ENCODE peak calls at places on chromosomes 4 and X, in five cellular contexts. T is thyroid gland, P is uterus, G is pancreas, B is suprapubic skin. Q is an unnamed sample.

GRCh38 chrX:3262906-3263305 is 83.5 kb downstream of the MXRA5 start:
- DNase-seq in P (no peak), T (no peak), G (no peak), B (no peak), Q (no peak)

GRCh38 chr4:151933122-151933827 is 172.5 kb upstream of the GATB start:
- DNase-seq in T (peak; percentile 60), B (no peak), P (no peak), G (no peak), Q (no peak)

GRCh38 chr4:121706595-121707021 is 9.8 kb upstream of the ANXA5 start:
- DNase-seq in B (no peak), T (no peak), G (no peak), P (no peak), Q (no peak)

GRCh38 chr4:1743975-1744374 is 22.7 kb downstream of the TACC3 start:
- DNase-seq in T (no peak), B (no peak), P (no peak), G (no peak), Q (no peak)

GRCh38 chr4:155757745-155758265 is 1.0 kb upstream of the GUCY1B1 start:
- DNase-seq in B (no peak), G (no peak), P (no peak), T (no peak), Q (no peak)

GRCh38 chr4:35525192-35525978 is 718.9 kb downstream of the ARAP2 start:
- DNase-seq in T (no peak), B (no peak), G (no peak), P (no peak), Q (no peak)

GRCh38 chrX:101160001-101160400 is 59.6 kb upstream of the DRP2 start:
- DNase-seq in B (no peak), G (no peak), T (no peak), P (no peak), Q (no peak)

GRCh38 chr4:182465979-182466378 is 222.8 kb downstream of the TENM3 start:
- DNase-seq in P (no peak), B (no peak), T (no peak), G (no peak), Q (no peak)

GRCh38 chr4:150976478-150977118 is 38.5 kb downstream of the LRBA start:
- DNase-seq in G (no peak), P (no peak), T (no peak), B (no peak), Q (no peak)

GRCh38 chr4:2062808-2063524 is 3.8 kb downstream of the NAT8L start:
- DNase-seq in G (no peak), P (no peak), B (no peak), T (no peak), Q (no peak)

GRCh38 chrX:154074199-154074598 is 23.3 kb downstream of the MECP2 start:
- DNase-seq in T (no peak), P (no peak), B (no peak), G (no peak), Q (no peak)

GRCh38 chrX:118729043-118729652 is 1.7 kb downstream of the IL13RA1 start:
- DNase-seq in P (no peak), B (no peak), G (no peak), T (peak; percentile 16), Q (no peak)

GRCh38 chrX:5080812-5081211 is 1147.9 kb downstream of the NLGN4X start:
- DNase-seq in G (no peak), T (no peak), P (no peak), B (no peak), Q (no peak)

GRCh38 chrX:148298737-148299136 is 201.7 kb upstream of the AFF2 start:
- DNase-seq in B (no peak), P (no peak), G (no peak), T (no peak), Q (no peak)

GRCh38 chr4:76053730-76054129 is 17.9 kb upstream of the CXCL11 start:
- DNase-seq in T (no peak), G (no peak), B (no peak), P (no peak), Q (no peak)

GRCh38 chr4:63919636-63920365 is 489.4 kb downstream of the TECRL start:
- DNase-seq in G (no peak), P (no peak), T (no peak), B (no peak), Q (no peak)

GRCh38 chr4:159867673-159868072 is 764.8 kb downstream of the RAPGEF2 start:
- DNase-seq in P (no peak), T (no peak), B (no peak), G (no peak), Q (no peak)

GRCh38 chr4:152784490-152785195 is 4.9 kb downstream of the ARFIP1 start:
- DNase-seq in T (no peak), P (no peak), G (no peak), B (no peak), Q (no peak)

GRCh38 chrX:97494756-97495372 is 611.2 kb downstream of the RPA4 start:
- DNase-seq in T (no peak), G (no peak), P (no peak), B (no peak), Q (no peak)

GRCh38 chrX:119878740-119879139 is 7.1 kb downstream of the NDUFA1 start:
- DNase-seq in G (no peak), T (no peak), B (no peak), P (no peak), Q (no peak)

GRCh38 chr4:122379239-122379638 is 428 bp downstream of the ADAD1 start:
- DNase-seq in T (no peak), B (no peak), G (no peak), P (no peak), Q (no peak)

GRCh38 chr4:122156819-122157218 is 4.7 kb downstream of the BLTP1 start:
- DNase-seq in T (no peak), G (no peak), B (no peak), P (no peak), Q (no peak)

GRCh38 chrX:155745792-155746191 is 133.0 kb upstream of the TMLHE start:
- DNase-seq in T (peak; percentile 45), B (no peak), P (no peak), G (no peak), Q (no peak)

GRCh38 chr4:122195718-122196117 is 43.6 kb downstream of the BLTP1 start:
- DNase-seq in G (no peak), P (no peak), B (no peak), T (no peak), Q (no peak)

GRCh38 chr4:97576955-97577354 is 566.3 kb downstream of the STPG2 start:
- DNase-seq in T (no peak), P (no peak), B (no peak), G (no peak), Q (no peak)

GRCh38 chr4:186134254-186134653 is 29.8 kb downstream of the FAM149A start:
- DNase-seq in P (no peak), G (no peak), T (no peak), B (no peak), Q (no peak)

GRCh38 chr4:127247293-127247952 is 385.3 kb upstream of the INTU start:
- DNase-seq in B (no peak), P (no peak), G (no peak), T (no peak), Q (no peak)

GRCh38 chr4:127250577-127250976 is 382.2 kb upstream of the INTU start:
- DNase-seq in G (no peak), B (no peak), T (no peak), P (no peak), Q (no peak)

GRCh38 chr4:127251423-127251822 is 381.3 kb upstream of the INTU start:
- DNase-seq in B (no peak), G (no peak), P (no peak), T (no peak), Q (no peak)

GRCh38 chr4:127249767-127250108 is 383.0 kb upstream of the INTU start:
- DNase-seq in B (no peak), G (no peak), P (no peak), T (no peak), Q (no peak)

GRCh38 chr4:127249066-127249766 is 383.5 kb upstream of the INTU start:
- DNase-seq in T (no peak), B (no peak), G (no peak), P (no peak), Q (no peak)
- H3K9me3 ChIP-seq in T (no peaks in the 10 kb centered on the region), B (no peaks in the 10 kb centered on the region), G (no peaks in the 10 kb centered on the region), P (no peaks in the 10 kb centered on the region), Q (no peaks in the 10 kb centered on the region)

DNA sequence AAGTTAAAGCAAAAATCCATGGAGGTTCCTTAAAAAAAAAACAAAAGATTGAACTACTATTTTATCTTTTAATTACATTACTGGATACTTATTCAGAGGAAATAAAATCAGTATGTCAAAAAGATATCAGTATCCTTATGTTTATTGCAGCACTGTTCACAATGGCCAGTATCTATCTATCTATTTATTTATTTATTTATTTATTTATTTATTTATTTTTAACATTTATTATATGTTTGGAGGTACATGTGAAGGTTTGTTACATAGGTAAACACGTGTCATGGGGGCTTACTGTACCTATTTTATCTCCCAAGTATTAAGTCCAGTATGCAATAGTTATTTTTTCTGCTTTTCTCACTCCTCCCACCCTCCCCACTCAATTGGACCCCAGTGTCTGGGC is 881.1 kb upstream of the POU3F4 start:
- DNase-seq in B (no peak), T (no peak), P (no peak), G (no peak), Q (no peak)
- H3K9me3 ChIP-seq in B (no peaks in the 10 kb centered on the region), T (no peaks in the 10 kb centered on the region), P (no peaks in the 10 kb centered on the region), G (no peaks in the 10 kb centered on the region), Q (no peaks in the 10 kb centered on the region)

DNA sequence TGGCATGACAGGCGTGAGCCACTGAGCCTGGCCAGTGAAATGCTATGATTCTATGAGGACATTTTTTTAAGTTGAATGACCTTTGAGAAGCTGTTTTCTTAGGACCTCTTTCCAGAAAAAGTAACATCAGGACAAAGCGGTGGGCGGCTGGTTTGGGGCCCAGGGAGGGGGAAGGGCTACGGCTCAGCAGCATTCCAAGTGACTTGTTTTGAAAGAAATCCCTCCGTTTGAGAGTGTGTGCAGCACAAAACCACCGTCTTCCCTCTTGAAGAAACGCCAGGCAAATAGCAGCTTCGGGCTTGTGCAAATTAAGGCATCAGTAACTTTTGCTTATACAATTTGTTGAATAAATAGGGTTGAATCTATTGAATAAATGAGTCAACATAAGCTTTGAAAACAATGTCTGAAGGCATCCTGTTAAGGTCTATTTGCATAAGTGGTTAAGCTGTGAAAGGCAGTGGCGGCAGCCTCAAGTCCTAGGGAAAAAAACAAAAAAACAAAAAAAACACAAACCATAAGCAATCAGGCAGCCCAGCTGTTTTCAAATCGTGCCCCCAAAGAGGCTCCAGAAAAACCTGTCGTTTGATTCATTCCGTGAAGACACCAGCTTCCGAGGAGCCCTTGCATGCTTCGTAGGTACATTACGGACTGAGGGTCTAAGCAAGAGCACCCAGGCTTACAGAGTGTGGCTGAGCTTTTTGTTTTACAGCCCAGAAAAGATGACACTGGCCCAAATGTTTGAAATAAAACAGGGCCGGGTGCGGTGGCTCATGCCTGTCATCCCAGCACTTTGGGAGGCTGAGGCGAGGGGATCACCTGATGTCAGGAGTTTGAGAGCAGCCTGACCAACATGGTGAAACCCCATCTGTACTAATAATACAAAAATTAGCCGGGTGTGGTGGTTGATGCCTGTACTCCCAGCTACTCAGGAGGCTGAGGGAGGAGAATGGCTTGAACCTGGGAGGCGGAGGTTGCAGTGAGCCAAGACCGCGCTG is 103.7 kb downstream of the CRLF2 start:
- DNase-seq in P (no peak), G (no peak), B (peak; percentile 63), T (peak; percentile 37), Q (no peak)
- H3K9me3 ChIP-seq in P (no peaks in the 10 kb centered on the region), G (no peaks in the 10 kb centered on the region), B (no peaks in the 10 kb centered on the region), T (no peaks in the 10 kb centered on the region), Q (no peaks in the 10 kb centered on the region)

DNA sequence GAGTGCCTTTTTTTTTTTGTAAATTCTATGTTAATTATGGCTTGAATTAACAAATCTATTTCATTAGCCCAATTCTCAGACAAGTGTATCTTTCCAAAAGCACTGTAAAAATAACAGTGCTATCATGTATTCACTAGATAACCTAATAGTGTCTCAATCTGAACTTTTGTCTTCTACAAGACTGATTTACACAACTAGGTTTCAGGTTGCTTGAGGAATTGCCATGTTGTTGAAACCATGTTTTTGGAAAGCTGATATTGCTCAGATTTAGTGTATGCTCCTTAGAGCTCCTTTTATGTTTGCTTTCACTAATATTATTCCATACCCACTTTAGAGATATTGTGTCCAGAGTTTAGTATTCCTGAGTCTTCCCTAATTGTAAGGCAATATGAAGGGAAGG is 70.5 kb downstream of the GPAT3 start:
- DNase-seq in P (no peak), G (no peak), B (no peak), T (no peak), Q (no peak)
- H3K9me3 ChIP-seq in P (no peaks in the 10 kb centered on the region), G (no peaks in the 10 kb centered on the region), B (no peaks in the 10 kb centered on the region), T (no peaks in the 10 kb centered on the region), Q (no peaks in the 10 kb centered on the region)